ENCODE peak calls at places on chromosomes 11 and 22, in seven cellular contexts. One of them, this sample, is unnamed.

GRCh38 chr22:33757443-33758124 is 162.7 kb downstream of the LARGE1 start:
- DNase-seq in HCT116: no peak
- DNase-seq in HepG2: peak; percentile 12
- DNase-seq in SK-N-SH: no peak
- DNase-seq in K562: no peak
- DNase-seq in H1: no peak
- DNase-seq in GM12878: no peak
- DNase-seq in this sample: no peak

GRCh38 chr11:92224394-92225205 is at the start of gene FAT3:
- DNase-seq in GM12878: no peak
- DNase-seq in HepG2: no peak
- DNase-seq in K562: no peak
- DNase-seq in H1: peak; percentile 77
- DNase-seq in SK-N-SH: peak; percentile 83
- DNase-seq in HCT116: no peak
- DNase-seq in this sample: no peak

GRCh38 chr11:66346476-66347424 is 679 bp downstream of the B4GAT1 start:
- DNase-seq in HepG2: no peak
- DNase-seq in K562: no peak
- DNase-seq in H1: peak; percentile 68
- DNase-seq in SK-N-SH: peak; percentile 55
- DNase-seq in HCT116: no peak
- DNase-seq in GM12878: no peak
- DNase-seq in this sample: no peak

GRCh38 chr11:128304666-128305485 is 282.5 kb downstream of the ETS1 start:
- DNase-seq in SK-N-SH: no peak
- DNase-seq in HCT116: no peak
- DNase-seq in HepG2: no peak
- DNase-seq in H1: no peak
- DNase-seq in K562: no peak
- DNase-seq in GM12878: no peak
- DNase-seq in this sample: no peak

GRCh38 chr11:56637500-56637899 is 4.7 kb downstream of the OR5AP2 start:
- DNase-seq in GM12878: no peak
- DNase-seq in SK-N-SH: no peak
- DNase-seq in K562: no peak
- DNase-seq in HepG2: no peak
- DNase-seq in H1: no peak
- DNase-seq in HCT116: no peak
- DNase-seq in this sample: no peak

GRCh38 chr22:31068970-31069369 is 12.1 kb upstream of the SMTN start:
- DNase-seq in H1: no peak
- DNase-seq in K562: no peak
- DNase-seq in HepG2: no peak
- DNase-seq in GM12878: no peak
- DNase-seq in HCT116: no peak
- DNase-seq in SK-N-SH: no peak
- DNase-seq in this sample: no peak

GRCh38 chr22:23714596-23715588 is 24.1 kb downstream of the RGL4 start:
- DNase-seq in K562: peak; percentile 47
- DNase-seq in HCT116: no peak
- DNase-seq in HepG2: no peak
- DNase-seq in SK-N-SH: no peak
- DNase-seq in GM12878: no peak
- DNase-seq in H1: no peak
- DNase-seq in this sample: no peak

GRCh38 chr11:124732230-124732629 is 7.5 kb upstream of the NRGN start:
- DNase-seq in SK-N-SH: no peak
- DNase-seq in GM12878: no peak
- DNase-seq in H1: no peak
- DNase-seq in HepG2: no peak
- DNase-seq in K562: no peak
- DNase-seq in HCT116: no peak
- DNase-seq in this sample: no peak

GRCh38 chr11:17394743-17395390 is 6.4 kb upstream of the KCNJ11 start:
- DNase-seq in H1: no peak
- DNase-seq in SK-N-SH: peak; percentile 21
- DNase-seq in HCT116: no peak
- DNase-seq in K562: no peak
- DNase-seq in GM12878: no peak
- DNase-seq in HepG2: no peak
- DNase-seq in this sample: no peak

GRCh38 chr11:85182437-85183109 is 444.6 kb downstream of the DLG2 start:
- DNase-seq in K562: no peak
- DNase-seq in HepG2: peak; percentile 21
- DNase-seq in GM12878: no peak
- DNase-seq in HCT116: peak; percentile 69
- DNase-seq in H1: no peak
- DNase-seq in SK-N-SH: peak; percentile 24
- DNase-seq in this sample: peak; percentile 66

GRCh38 chr22:37674951-37675929 is at the start of gene LGALS1:
- DNase-seq in HepG2: peak; percentile 81
- DNase-seq in K562: peak; percentile 95
- DNase-seq in SK-N-SH: peak; percentile 84
- DNase-seq in HCT116: peak; percentile 92
- DNase-seq in GM12878: no peak
- DNase-seq in H1: peak; percentile 73
- DNase-seq in this sample: peak; percentile 65

GRCh38 chr22:47802446-47802845 is 1040.0 kb downstream of the TBC1D22A start:
- DNase-seq in HCT116: no peak
- DNase-seq in GM12878: no peak
- DNase-seq in H1: no peak
- DNase-seq in K562: no peak
- DNase-seq in SK-N-SH: no peak
- DNase-seq in HepG2: no peak
- DNase-seq in this sample: no peak

GRCh38 chr11:64750361-64751054 is 6.6 kb upstream of the RASGRP2 start:
- DNase-seq in HCT116: no peak
- DNase-seq in HepG2: no peak
- DNase-seq in K562: no peak
- DNase-seq in H1: no peak
- DNase-seq in SK-N-SH: no peak
- DNase-seq in GM12878: no peak
- DNase-seq in this sample: no peak

GRCh38 chr22:32660292-32660691 is 141.2 kb upstream of the TIMP3 start:
- DNase-seq in H1: peak; percentile 80
- DNase-seq in SK-N-SH: peak; percentile 81
- DNase-seq in HepG2: peak; percentile 78
- DNase-seq in K562: peak; percentile 63
- DNase-seq in GM12878: no peak
- DNase-seq in HCT116: peak; percentile 37
- DNase-seq in this sample: peak; percentile 27

GRCh38 chr11:122681731-122682130 is 26.2 kb downstream of the UBASH3B start:
- DNase-seq in HepG2: no peak
- DNase-seq in H1: no peak
- DNase-seq in GM12878: no peak
- DNase-seq in SK-N-SH: no peak
- DNase-seq in K562: no peak
- DNase-seq in HCT116: no peak
- DNase-seq in this sample: no peak

GRCh38 chr11:57873196-57873911 is 111.8 kb downstream of the CTNND1 start:
- DNase-seq in SK-N-SH: no peak
- DNase-seq in K562: no peak
- DNase-seq in H1: no peak
- DNase-seq in HepG2: no peak
- DNase-seq in GM12878: no peak
- DNase-seq in HCT116: no peak
- DNase-seq in this sample: no peak

GRCh38 chr11:40187092-40187403 is 1272.4 kb downstream of the LRRC4C start:
- DNase-seq in HepG2: no peak
- DNase-seq in SK-N-SH: no peak
- DNase-seq in H1: no peak
- DNase-seq in GM12878: no peak
- DNase-seq in K562: no peak
- DNase-seq in HCT116: no peak
- DNase-seq in this sample: peak; percentile 5

GRCh38 chr11:67055812-67056211 is 835 bp upstream of the RHOD start:
- DNase-seq in HCT116: no peak
- DNase-seq in GM12878: no peak
- DNase-seq in HepG2: no peak
- DNase-seq in SK-N-SH: no peak
- DNase-seq in K562: no peak
- DNase-seq in H1: no peak
- DNase-seq in this sample: peak; percentile 65

GRCh38 chr22:29427176-29427760 is 11.1 kb upstream of the RFPL1 start:
- DNase-seq in GM12878: no peak
- DNase-seq in K562: no peak
- DNase-seq in HCT116: no peak
- DNase-seq in SK-N-SH: no peak
- DNase-seq in H1: no peak
- DNase-seq in HepG2: no peak
- DNase-seq in this sample: no peak

GRCh38 chr22:36359172-36359973 is 28.4 kb downstream of the MYH9 start:
- DNase-seq in K562: no peak
- DNase-seq in H1: no peak
- DNase-seq in SK-N-SH: no peak
- DNase-seq in HCT116: no peak
- DNase-seq in GM12878: peak; percentile 86
- DNase-seq in HepG2: no peak
- DNase-seq in this sample: no peak

GRCh38 chr11:60970890-60971289 is 590 bp upstream of the CD6 start:
- DNase-seq in SK-N-SH: no peak
- DNase-seq in HCT116: no peak
- DNase-seq in HepG2: no peak
- DNase-seq in GM12878: no peak
- DNase-seq in K562: no peak
- DNase-seq in H1: no peak
- DNase-seq in this sample: no peak

GRCh38 chr11:118229274-118229847 is 4.5 kb upstream of the JAML start:
- DNase-seq in SK-N-SH: no peak
- DNase-seq in H1: no peak
- DNase-seq in HepG2: no peak
- DNase-seq in HCT116: no peak
- DNase-seq in GM12878: no peak
- DNase-seq in K562: no peak
- DNase-seq in this sample: no peak

GRCh38 chr11:118233377-118233776 is 8.6 kb upstream of the JAML start:
- DNase-seq in K562: no peak
- DNase-seq in HCT116: no peak
- DNase-seq in SK-N-SH: no peak
- DNase-seq in GM12878: no peak
- DNase-seq in HepG2: no peak
- DNase-seq in H1: no peak
- DNase-seq in this sample: no peak

GRCh38 chr11:118232659-118233058 is 7.8 kb upstream of the JAML start:
- DNase-seq in K562: no peak
- DNase-seq in HCT116: peak; percentile 79
- DNase-seq in GM12878: no peak
- DNase-seq in HepG2: peak; percentile 15
- DNase-seq in SK-N-SH: no peak
- DNase-seq in H1: no peak
- DNase-seq in this sample: no peak

GRCh38 chr11:118227865-118228785 is 3.3 kb upstream of the JAML start:
- DNase-seq in K562: no peak
- DNase-seq in H1: no peak
- DNase-seq in HepG2: no peak
- DNase-seq in SK-N-SH: no peak
- DNase-seq in HCT116: no peak
- DNase-seq in GM12878: no peak
- DNase-seq in this sample: no peak

DNA sequence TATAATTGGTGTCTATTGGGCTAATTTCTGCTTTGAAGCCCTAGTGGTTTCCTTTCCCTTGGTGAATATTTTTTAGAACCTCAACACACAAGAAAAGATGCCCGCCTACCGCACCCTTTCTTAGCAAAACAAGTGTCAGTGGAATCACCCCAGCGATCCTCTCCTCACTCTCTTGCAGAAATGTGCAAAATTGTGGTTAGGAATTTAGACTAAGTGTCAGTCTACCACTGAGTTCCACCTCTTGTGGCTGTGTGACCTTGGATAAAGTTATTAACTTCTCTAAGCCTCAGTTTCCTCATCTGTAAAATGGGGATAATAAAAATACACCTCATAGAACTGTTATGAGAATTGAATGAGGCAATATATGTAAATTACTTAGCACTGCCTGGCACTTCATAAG is 5.3 kb upstream of the JAML start:
- DNase-seq in K562: no peak
- DNase-seq in H1: no peak
- DNase-seq in HCT116: no peak
- DNase-seq in GM12878: no peak
- DNase-seq in SK-N-SH: no peak
- DNase-seq in HepG2: no peak
- DNase-seq in this sample: no peak
- TF ChIP-seq JUND in K562: no peak
- TF ChIP-seq JUND in H1: no peak
- TF ChIP-seq JUND in HCT116: no peak
- TF ChIP-seq JUND in GM12878: no peak
- TF ChIP-seq JUND in SK-N-SH: no peak
- TF ChIP-seq JUND in HepG2: no peak
- TF ChIP-seq JUND in this sample: no peak

DNA sequence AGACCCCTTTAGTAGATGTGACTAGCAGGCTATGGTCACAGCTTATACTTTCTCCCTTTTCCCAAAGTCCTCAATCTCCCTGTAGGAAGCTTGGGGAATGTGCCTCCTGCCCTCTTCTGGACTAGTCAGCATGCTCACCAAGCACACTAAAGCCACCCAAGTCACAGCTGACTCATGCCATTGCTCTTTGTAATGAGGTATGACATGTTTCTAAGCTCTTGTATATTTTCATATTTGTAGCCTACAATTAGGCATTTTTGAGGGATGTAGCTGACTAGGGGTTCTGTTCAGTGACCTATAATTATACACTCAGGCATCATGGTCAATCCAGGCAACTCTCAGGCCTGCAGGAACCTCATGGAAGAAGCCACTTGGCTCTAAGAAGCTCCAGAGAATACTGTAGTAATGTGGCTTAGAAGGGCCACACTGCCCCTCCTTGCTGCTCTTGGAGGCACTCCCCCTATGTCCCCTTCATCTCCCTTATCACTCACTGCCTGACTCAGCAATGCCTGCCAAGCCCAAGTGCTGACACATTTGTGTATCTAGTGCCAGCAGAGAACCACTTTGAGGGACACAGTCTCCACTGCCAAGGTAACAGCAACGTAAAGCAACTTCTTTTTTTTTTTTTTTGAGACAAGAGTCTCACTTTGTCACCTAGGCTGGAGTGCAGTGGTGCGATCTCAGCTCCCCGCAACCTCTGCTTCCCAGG is 86.2 kb downstream of the RPL27A start:
- DNase-seq in HepG2: peak; percentile 39
- DNase-seq in HCT116: peak; percentile 72
- DNase-seq in SK-N-SH: no peak
- DNase-seq in H1: no peak
- DNase-seq in K562: peak; percentile 61
- DNase-seq in GM12878: no peak
- DNase-seq in this sample: peak; percentile 54
- TF ChIP-seq JUND in HepG2: no peak
- TF ChIP-seq JUND in HCT116: peak; percentile 59
- TF ChIP-seq JUND in SK-N-SH: peak; percentile 63
- TF ChIP-seq JUND in H1: no peak
- TF ChIP-seq JUND in K562: peak; percentile 44
- TF ChIP-seq JUND in GM12878: no peak
- TF ChIP-seq JUND in this sample: no peak

GRCh38 chr11:19646921-19647320 is 65.7 kb upstream of the NAV2 start:
- DNase-seq in GM12878: no peak
- DNase-seq in SK-N-SH: peak; percentile 46
- DNase-seq in K562: no peak
- DNase-seq in HepG2: no peak
- DNase-seq in HCT116: no peak
- DNase-seq in H1: no peak
- DNase-seq in this sample: peak; percentile 22
- TF ChIP-seq JUND in GM12878: no peak
- TF ChIP-seq JUND in SK-N-SH: peak; percentile 84
- TF ChIP-seq JUND in K562: no peak
- TF ChIP-seq JUND in HepG2: no peak
- TF ChIP-seq JUND in HCT116: no peak
- TF ChIP-seq JUND in H1: no peak
- TF ChIP-seq JUND in this sample: no peak

GRCh38 chr22:43854786-43855271 is 7.5 kb downstream of the SULT4A1 start:
- DNase-seq in H1: no peak
- DNase-seq in HepG2: no peak
- DNase-seq in K562: no peak
- DNase-seq in HCT116: no peak
- DNase-seq in SK-N-SH: no peak
- DNase-seq in GM12878: no peak
- DNase-seq in this sample: no peak
- TF ChIP-seq JUND in H1: no peak
- TF ChIP-seq JUND in HepG2: no peak
- TF ChIP-seq JUND in K562: no peak
- TF ChIP-seq JUND in HCT116: no peak
- TF ChIP-seq JUND in SK-N-SH: no peak
- TF ChIP-seq JUND in GM12878: no peak
- TF ChIP-seq JUND in this sample: no peak